ENCODE peak calls at places on chromosomes 16 and 17, in nine cellular contexts. Q is ascending aorta; U is right cardiac atrium; I is heart right ventricle; E is IMR-90; D is adrenal gland; V is Peyer's patch; R is CD4-positive, CD25-positive, alpha-beta regulatory T cell; N is endodermal cell. W is an unnamed sample. For H3K4me1, the result is how much of the 10 kb centered on the place peaks cover.

GRCh38 chr16:47887496-47887895 is 268.3 kb downstream of the ABCC12 start:
- DNase-seq in Q (no peak), U (no peak), I (no peak), E (peak), D (no peak), V (no peak), R (no peak), N (peak), W (no peak)

GRCh38 chr16:53103811-53104210 is 49.0 kb downstream of the CHD9 start:
- DNase-seq in Q (no peak), U (no peak), I (no peak), E (no peak), D (no peak), V (no peak), R (no peak), N (no peak), W (no peak)

GRCh38 chr17:35053204-35053603 is 10.3 kb downstream of the RFFL start:
- DNase-seq in Q (no peak), U (no peak), I (no peak), E (no peak), D (no peak), V (no peak), R (no peak), N (no peak), W (no peak)

GRCh38 chr17:37706446-37706845 is 38.4 kb downstream of the HNF1B start:
- DNase-seq in Q (no peak), U (no peak), I (no peak), E (no peak), D (no peak), V (no peak), R (no peak), N (no peak), W (no peak)

GRCh38 chr17:57365420-57365819 is 109.1 kb downstream of the MSI2 start:
- DNase-seq in Q (peak), U (no peak), I (no peak), E (no peak), D (no peak), V (no peak), R (no peak), N (no peak), W (no peak)

GRCh38 chr17:42325026-42325425 is 36.7 kb downstream of the STAT5A start:
- DNase-seq in Q (peak), U (no peak), I (no peak), E (peak), D (peak), V (no peak), R (no peak), N (no peak), W (no peak)

GRCh38 chr16:2874584-2875362 is 8.2 kb upstream of the FLYWCH2 start:
- DNase-seq in Q (peak), U (peak), I (peak), E (peak), D (peak), V (peak), R (peak), N (peak), W (peak)

GRCh38 chr17:76537288-76537577 is 276 bp downstream of the CYGB start:
- DNase-seq in Q (no peak), U (peak), I (no peak), E (peak), D (no peak), V (no peak), R (no peak), N (no peak), W (no peak)

GRCh38 chr16:29876578-29877249 is 13.7 kb upstream of the CDIPT start:
- DNase-seq in Q (no peak), U (no peak), I (no peak), E (no peak), D (no peak), V (peak), R (peak), N (peak), W (no peak)

GRCh38 chr17:34781571-34782108 is 179.6 kb downstream of the CCT6B start:
- DNase-seq in Q (no peak), U (no peak), I (no peak), E (peak), D (no peak), V (no peak), R (no peak), N (no peak), W (peak)

GRCh38 chr17:34886831-34887230 is 74.4 kb downstream of the CCT6B start:
- DNase-seq in Q (no peak), U (no peak), I (no peak), E (no peak), D (no peak), V (no peak), R (no peak), N (peak), W (no peak)

GRCh38 chr17:42780816-42781638 is 617 bp downstream of the WNK4 start:
- DNase-seq in Q (no peak), U (no peak), I (no peak), E (no peak), D (no peak), V (no peak), R (no peak), N (peak), W (no peak)

GRCh38 chr17:4509402-4509801 is 10.7 kb downstream of the SPNS2 start:
- DNase-seq in Q (peak), U (peak), I (no peak), E (no peak), D (no peak), V (no peak), R (no peak), N (no peak), W (peak)

GRCh38 chr17:67019126-67019507 is 25.2 kb upstream of the CACNG1 start:
- DNase-seq in Q (no peak), U (no peak), I (no peak), E (no peak), D (no peak), V (no peak), R (no peak), N (no peak), W (no peak)

GRCh38 chr16:4489030-4489429 is 12.8 kb downstream of the HMOX2 start:
- DNase-seq in Q (no peak), U (no peak), I (no peak), E (peak), D (no peak), V (no peak), R (no peak), N (no peak), W (no peak)

GRCh38 chr17:49226771-49227435 is 3.7 kb downstream of the PHOSPHO1 start:
- DNase-seq in Q (no peak), U (no peak), I (no peak), E (no peak), D (no peak), V (no peak), R (no peak), N (no peak), W (no peak)

GRCh38 chr17:59377410-59377809 is 46.0 kb downstream of the YPEL2 start:
- DNase-seq in Q (no peak), U (no peak), I (no peak), E (peak), D (no peak), V (no peak), R (no peak), N (no peak), W (no peak)

GRCh38 chr17:59372138-59372751 is 40.8 kb downstream of the YPEL2 start:
- DNase-seq in Q (peak), U (peak), I (peak), E (peak), D (peak), V (peak), R (no peak), N (no peak), W (no peak)

GRCh38 chr17:59378621-59379194 is 47.3 kb downstream of the YPEL2 start:
- DNase-seq in Q (peak), U (no peak), I (peak), E (peak), D (no peak), V (no peak), R (no peak), N (peak), W (no peak)

GRCh38 chr17:59373879-59374495 is 42.5 kb downstream of the YPEL2 start:
- DNase-seq in Q (peak), U (no peak), I (peak), E (peak), D (no peak), V (no peak), R (no peak), N (no peak), W (no peak)

DNA sequence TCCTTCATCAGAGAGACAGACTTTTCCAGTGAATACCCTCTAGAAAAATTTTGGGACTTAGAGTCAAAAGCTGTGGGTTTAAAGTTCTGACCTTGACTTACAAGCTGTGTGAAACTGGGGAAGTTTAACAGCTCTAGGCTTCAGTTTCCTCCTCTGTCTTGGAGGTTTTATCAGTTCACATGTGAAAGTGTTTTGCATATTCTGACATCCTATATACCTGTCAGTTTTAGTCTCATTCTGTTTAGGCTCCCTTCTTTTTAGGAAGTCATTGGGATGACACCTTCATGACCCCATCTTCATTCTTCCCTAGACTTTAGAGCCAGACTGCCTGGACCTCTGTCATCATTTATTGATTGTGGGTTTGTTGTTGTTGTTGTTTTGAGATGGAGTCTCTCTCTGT is 44.4 kb downstream of the YPEL2 start:
- DNase-seq in Q (no peak), U (no peak), I (no peak), E (no peak), D (no peak), V (no peak), R (no peak), N (no peak), W (no peak)
- H3K27ac ChIP-seq in Q (peak), U (peak), I (peak), E (no peak), D (no peak), V (no peak), R (no peak), N (no peak), W (peak)

GRCh38 chr17:45314761-45315549 is 1.9 kb downstream of the MAP3K14 start:
- DNase-seq in Q (no peak), U (no peak), I (no peak), E (peak), D (no peak), V (peak), R (no peak), N (no peak), W (no peak)
- H3K4me1 ChIP-seq in Q (under half), U (under half), I (half or more), E (under half), D (half or more), V (half or more), R (half or more), N (under half), W (half or more)

GRCh38 chr16:83898463-83899271 is at the start of gene MLYCD:
- DNase-seq in Q (peak), U (peak), I (peak), E (peak), D (peak), V (peak), R (peak), N (peak), W (peak)
- H3K27ac ChIP-seq in Q (peak), U (peak), I (peak), E (peak), D (peak), V (peak), R (peak), N (no peak), W (peak)

GRCh38 chr16:86202760-86203426 is 303.9 kb downstream of the IRF8 start:
- DNase-seq in Q (no peak), U (no peak), I (no peak), E (no peak), D (no peak), V (no peak), R (no peak), N (no peak), W (no peak)
- H3K4me1 ChIP-seq in Q (under half), U (under half), I (under half), E (under half), D (under half), V (under half), R (under half), N (under half), W (under half)

GRCh38 chr17:64728041-64728695 is 66.1 kb upstream of the SMURF2 start:
- DNase-seq in Q (no peak), U (peak), I (no peak), E (no peak), D (peak), V (no peak), R (no peak), N (no peak), W (no peak)
- H3K27ac ChIP-seq in Q (no peak), U (peak), I (no peak), E (peak), D (peak), V (no peak), R (no peak), N (no peak), W (no peak)

DNA sequence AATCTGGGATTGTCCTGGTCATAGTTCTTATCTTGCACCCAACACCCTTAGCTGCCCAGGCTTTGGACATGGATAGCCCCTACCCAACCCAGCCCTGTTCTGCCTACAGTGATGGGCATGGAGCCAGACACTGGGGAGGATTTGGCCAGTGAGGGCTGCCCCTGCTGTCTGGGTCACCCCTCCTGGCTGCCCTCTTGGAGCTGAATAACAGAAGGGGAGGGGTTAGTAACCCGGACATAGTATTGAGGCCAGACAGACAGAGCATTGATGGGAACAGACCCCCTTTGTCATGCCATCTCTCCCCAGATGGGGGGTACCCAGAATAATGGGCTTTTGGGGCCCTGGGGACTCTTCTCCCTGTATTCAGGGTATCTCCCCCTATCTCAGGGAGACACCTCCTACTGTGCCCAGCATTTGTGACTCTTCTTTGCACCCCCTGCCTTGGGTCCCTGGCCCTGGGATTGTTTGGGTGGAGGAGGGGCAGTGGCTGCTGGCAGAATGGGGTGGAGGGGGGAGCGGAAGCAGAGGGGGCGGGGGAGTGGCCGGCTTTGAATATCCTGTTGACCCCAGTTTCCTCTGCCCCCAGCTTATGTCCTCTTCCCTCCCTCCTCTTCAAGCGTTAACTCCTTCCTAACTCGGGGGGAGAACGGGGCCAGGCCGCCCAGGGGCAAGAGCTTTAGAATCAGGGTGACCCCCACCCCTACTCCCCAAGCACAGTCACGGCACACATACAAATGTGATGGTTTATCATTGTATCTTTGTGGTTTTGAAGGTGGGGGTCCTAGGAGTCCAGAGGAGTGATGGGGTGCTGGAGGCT is 17.0 kb downstream of the GJD3 start:
- DNase-seq in Q (no peak), U (no peak), I (no peak), E (no peak), D (no peak), V (peak), R (no peak), N (peak), W (no peak)
- H3K4me1 ChIP-seq in Q (under half), U (under half), I (half or more), E (half or more), D (half or more), V (half or more), R (half or more), N (under half), W (half or more)

W was measured in body of pancreas.